ENCODE peak calls at places on chromosomes 2 and 18, in six cellular contexts. L is AG04449, K is pancreas, Q is A549, S is left ventricle myocardium inferior, T is psoas muscle. F is an unnamed sample.

GRCh38 chr18:907171-907879 is 2.7 kb downstream of the ADCYAP1 start:
- DNase-seq in Q (no peak), S (no peak), K (no peak), L (no peak), T (peak), F (no peak)

GRCh38 chr2:1697601-1698000 is 46.7 kb downstream of the PXDN start:
- DNase-seq in L (no peak), K (no peak), S (no peak), Q (no peak), T (peak), F (no peak)

GRCh38 chr2:19050354-19050753 is 308.1 kb downstream of the OSR1 start:
- DNase-seq in T (no peak), L (no peak), S (no peak), Q (no peak), K (no peak), F (no peak)

GRCh38 chr2:10467401-10467800 is 19.3 kb upstream of the ODC1 start:
- DNase-seq in T (no peak), S (no peak), L (no peak), Q (no peak), K (no peak), F (peak)

GRCh38 chr2:149200109-149200520 is 130.3 kb upstream of the LYPD6 start:
- DNase-seq in T (no peak), L (no peak), Q (no peak), K (no peak), S (no peak), F (no peak)

GRCh38 chr2:3287896-3288295 is 89.7 kb downstream of the EIPR1 start:
- DNase-seq in K (no peak), S (no peak), T (no peak), L (no peak), Q (no peak), F (no peak)

GRCh38 chr2:136765736-136766323 is 485 bp downstream of the THSD7B start:
- DNase-seq in K (no peak), L (no peak), Q (no peak), T (no peak), S (no peak), F (no peak)

GRCh38 chr2:71647346-71647745 is 194.0 kb downstream of the DYSF start:
- DNase-seq in L (no peak), Q (no peak), K (no peak), T (no peak), S (no peak), F (no peak)

GRCh38 chr2:132515010-132515409 is 98.4 kb downstream of the GPR39 start:
- DNase-seq in T (no peak), K (peak), S (no peak), L (no peak), Q (no peak), F (no peak)

GRCh38 chr2:160402498-160402897 is 91.1 kb downstream of the RBMS1 start:
- DNase-seq in S (no peak), T (no peak), Q (no peak), K (no peak), L (no peak), F (no peak)

GRCh38 chr2:112690853-112691390 is 29.9 kb upstream of the NT5DC4 start:
- DNase-seq in K (peak), T (peak), Q (peak), L (no peak), S (peak), F (peak)

GRCh38 chr2:58195668-58196067 is 45.5 kb downstream of the FANCL start:
- DNase-seq in Q (no peak), L (no peak), S (no peak), T (no peak), K (no peak), F (no peak)

GRCh38 chr2:160365691-160366367 is 127.8 kb downstream of the RBMS1 start:
- DNase-seq in K (no peak), S (peak), L (no peak), Q (no peak), T (peak), F (no peak)

GRCh38 chr2:120817136-120817955 is 81.7 kb downstream of the GLI2 start:
- DNase-seq in T (peak), L (no peak), K (no peak), S (no peak), Q (no peak), F (peak)

GRCh38 chr18:11511434-11512095 is 97.8 kb upstream of the SLC35G4 start:
- DNase-seq in K (no peak), Q (no peak), S (no peak), L (no peak), T (no peak), F (no peak)

GRCh38 chr2:109135572-109136185 is 6.7 kb downstream of the SH3RF3 start:
- DNase-seq in K (no peak), S (no peak), T (no peak), L (no peak), Q (no peak), F (no peak)

GRCh38 chr2:26946841-26947784 is 23.3 kb upstream of the MAPRE3 start:
- DNase-seq in K (peak), Q (no peak), L (no peak), T (no peak), S (peak), F (no peak)

GRCh38 chr2:160411167-160411566 is 82.4 kb downstream of the RBMS1 start:
- DNase-seq in Q (no peak), T (no peak), K (no peak), L (no peak), S (no peak), F (no peak)

GRCh38 chr18:79507546-79508480 is 112.1 kb downstream of the NFATC1 start:
- DNase-seq in K (peak), Q (no peak), T (peak), L (no peak), S (peak), F (peak)

GRCh38 chr2:39649491-39649890 is 16.2 kb upstream of the TMEM178A start:
- DNase-seq in K (no peak), T (no peak), Q (no peak), L (no peak), S (no peak), F (no peak)

GRCh38 chr18:8257851-8258434 is 351.3 kb upstream of the RAB12 start:
- DNase-seq in K (no peak), T (no peak), L (no peak), Q (no peak), S (no peak), F (no peak)
- H3K4me3 ChIP-seq in K (no peak), T (no peak), L (no peak), Q (no peak), S (no peak), F (no peak)

GRCh38 chr2:55048925-55049793 is 1.1 kb downstream of the RTN4 start:
- DNase-seq in L (no peak), T (peak), K (peak), Q (peak), S (peak), F (peak)
- TF ChIP-seq CTCF in L (peak), T (peak), K (peak), Q (peak), S (peak), F (peak)

DNA sequence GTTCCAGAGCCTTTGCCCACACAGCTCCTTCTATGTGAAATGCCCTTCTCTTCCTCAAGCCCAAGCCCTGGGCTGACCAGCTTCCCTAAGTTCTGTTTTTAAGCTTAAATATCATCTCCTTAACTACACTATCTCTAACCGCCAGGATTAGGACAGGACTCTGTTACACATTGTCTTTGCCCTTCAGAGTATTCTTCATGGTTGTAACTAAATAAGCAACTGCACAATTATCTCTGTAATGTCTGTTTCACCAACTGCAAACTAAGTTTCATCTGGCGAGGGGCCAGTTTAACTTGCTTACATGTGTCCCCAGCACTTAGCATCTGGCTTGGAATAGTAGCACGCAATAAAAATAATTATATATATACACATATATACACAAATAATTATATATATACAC is 1.1 kb upstream of the ERMN start:
- DNase-seq in T (no peak), K (no peak), Q (no peak), S (no peak), L (no peak), F (no peak)
- H3K4me3 ChIP-seq in T (no peak), K (no peak), Q (no peak), S (no peak), L (no peak), F (no peak)

GRCh38 chr18:37663446-37663845 is 97.8 kb upstream of the CELF4 start:
- DNase-seq in T (no peak), S (no peak), L (no peak), Q (no peak), K (no peak), F (no peak)
- TF ChIP-seq CTCF in T (no peak), S (no peak), L (no peak), Q (no peak), K (no peak), F (no peak)

GRCh38 chr2:168585700-168586099 is 129.6 kb downstream of the CERS6 start:
- DNase-seq in Q (no peak), L (no peak), K (no peak), T (no peak), S (no peak), F (no peak)

GRCh38 chr2:168587302-168587701 is 131.2 kb downstream of the CERS6 start:
- DNase-seq in S (no peak), T (no peak), Q (no peak), L (no peak), K (no peak), F (no peak)

GRCh38 chr2:168583710-168584521 is 127.8 kb downstream of the CERS6 start:
- DNase-seq in L (no peak), T (no peak), K (no peak), Q (no peak), S (no peak), F (no peak)

GRCh38 chr2:168584934-168585333 is 128.9 kb downstream of the CERS6 start:
- DNase-seq in K (no peak), S (no peak), L (no peak), T (no peak), Q (no peak), F (no peak)

GRCh38 chr2:168583064-168583709 is 127.1 kb downstream of the CERS6 start:
- DNase-seq in T (no peak), L (no peak), Q (no peak), S (no peak), K (no peak), F (no peak)
- H3K4me3 ChIP-seq in T (peak), L (no peak), Q (no peak), S (no peak), K (no peak), F (no peak)

GRCh38 chr2:172467382-172467781 is 40.0 kb downstream of the ITGA6 start:
- DNase-seq in K (no peak), T (no peak), Q (no peak), S (no peak), L (no peak), F (no peak)
- TF ChIP-seq CTCF in K (no peak), T (no peak), Q (no peak), S (no peak), L (no peak), F (no peak)

DNA sequence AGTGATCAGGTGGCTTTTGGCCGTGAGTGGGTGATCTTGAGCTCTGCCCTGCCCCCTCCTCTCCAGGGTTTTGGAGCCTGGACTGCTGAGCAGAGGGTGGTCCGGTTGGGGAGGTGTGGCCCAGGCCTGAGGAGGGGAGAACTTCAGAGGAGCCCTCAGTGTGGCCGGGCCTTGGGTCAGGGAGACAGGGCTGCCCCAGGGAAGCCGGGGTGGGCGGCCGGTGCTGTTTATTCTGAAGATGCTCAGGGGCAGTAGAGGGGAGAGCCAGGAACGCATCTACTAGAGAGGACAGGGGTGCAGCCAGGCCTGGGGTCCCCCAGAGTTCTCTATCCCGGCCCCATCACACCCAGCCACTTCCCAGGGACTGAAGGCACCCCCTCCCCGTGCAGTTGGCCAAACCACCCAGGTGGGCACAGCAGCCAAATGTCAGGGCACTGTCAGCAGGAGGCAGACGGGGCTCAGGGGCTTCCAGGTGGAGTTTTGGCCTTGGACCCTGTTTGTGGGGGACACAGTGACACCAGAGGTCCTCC is 971 bp downstream of the ERFE start:
- DNase-seq in L (no peak), T (peak), Q (no peak), K (no peak), S (peak), F (peak)
- H3K4me3 ChIP-seq in L (peak), T (no peak), Q (peak), K (no peak), S (no peak), F (no peak)

GRCh38 chr2:129923265-129924141 is 56.0 kb upstream of the RAB6C start:
- DNase-seq in S (no peak), Q (no peak), K (peak), L (no peak), T (no peak), F (peak)
- TF ChIP-seq CTCF in S (peak), Q (peak), K (peak), L (peak), T (peak), F (peak)

F was measured in right lobe of liver.